ENCODE peak calls at places on chromosomes 11 and 22, in six cellular contexts. One of them, this sample, is unnamed.
A peak's percentile ranks its signal among the peaks of the same experiment; 100 is the strongest.

GRCh38 chr11:11468919-11469318 is 115.9 kb upstream of the CSNK2A3 start:
- DNase-seq in endothelial cell of umbilical vein: no peak
- DNase-seq in A549: no peak
- DNase-seq in HepG2: no peak
- DNase-seq in K562: no peak
- DNase-seq in GM12878: no peak
- DNase-seq in this sample: no peak

GRCh38 chr11:65849366-65849765 is 8.6 kb downstream of the CFL1 start:
- DNase-seq in endothelial cell of umbilical vein: no peak
- DNase-seq in A549: no peak
- DNase-seq in HepG2: no peak
- DNase-seq in K562: no peak
- DNase-seq in GM12878: no peak
- DNase-seq in this sample: no peak

GRCh38 chr22:28034760-28035401 is 115.8 kb upstream of the PITPNB start:
- DNase-seq in endothelial cell of umbilical vein: peak; percentile 86
- DNase-seq in A549: no peak
- DNase-seq in HepG2: no peak
- DNase-seq in K562: peak; percentile 15
- DNase-seq in GM12878: no peak
- DNase-seq in this sample: no peak

GRCh38 chr11:16739326-16739875 is 954 bp downstream of the C11orf58 start:
- DNase-seq in endothelial cell of umbilical vein: peak; percentile 44
- DNase-seq in A549: peak; percentile 25
- DNase-seq in HepG2: no peak
- DNase-seq in K562: no peak
- DNase-seq in GM12878: no peak
- DNase-seq in this sample: peak; percentile 13

GRCh38 chr11:69907611-69908010 is 88.4 kb upstream of the FGF3 start:
- DNase-seq in endothelial cell of umbilical vein: no peak
- DNase-seq in A549: no peak
- DNase-seq in HepG2: no peak
- DNase-seq in K562: no peak
- DNase-seq in GM12878: no peak
- DNase-seq in this sample: no peak

GRCh38 chr22:46063861-46064235 is 86.5 kb upstream of the PPARA start:
- DNase-seq in endothelial cell of umbilical vein: no peak
- DNase-seq in A549: no peak
- DNase-seq in HepG2: no peak
- DNase-seq in K562: no peak
- DNase-seq in GM12878: no peak
- DNase-seq in this sample: no peak

GRCh38 chr11:61279934-61280656 is 15.0 kb downstream of the VWCE start:
- DNase-seq in endothelial cell of umbilical vein: no peak
- DNase-seq in A549: no peak
- DNase-seq in HepG2: no peak
- DNase-seq in K562: no peak
- DNase-seq in GM12878: no peak
- DNase-seq in this sample: peak; percentile 23

GRCh38 chr11:121611242-121611641 is 158.5 kb upstream of the SORL1-AS1 start:
- DNase-seq in endothelial cell of umbilical vein: no peak
- DNase-seq in A549: no peak
- DNase-seq in HepG2: no peak
- DNase-seq in K562: no peak
- DNase-seq in GM12878: no peak
- DNase-seq in this sample: no peak

GRCh38 chr22:49039625-49040024 is 788.0 kb downstream of the BRD1 start:
- DNase-seq in endothelial cell of umbilical vein: no peak
- DNase-seq in A549: no peak
- DNase-seq in HepG2: peak; percentile 31
- DNase-seq in K562: no peak
- DNase-seq in GM12878: no peak
- DNase-seq in this sample: no peak

GRCh38 chr11:20311444-20311843 is 52.1 kb upstream of the HTATIP2 start:
- DNase-seq in endothelial cell of umbilical vein: no peak
- DNase-seq in A549: no peak
- DNase-seq in HepG2: no peak
- DNase-seq in K562: no peak
- DNase-seq in GM12878: no peak
- DNase-seq in this sample: no peak

GRCh38 chr11:38384568-38384967 is 1786.5 kb upstream of the RAG2 start:
- DNase-seq in endothelial cell of umbilical vein: no peak
- DNase-seq in A549: no peak
- DNase-seq in HepG2: no peak
- DNase-seq in K562: no peak
- DNase-seq in GM12878: no peak
- DNase-seq in this sample: no peak

GRCh38 chr11:91790873-91791468 is 433.6 kb upstream of the FAT3 start:
- DNase-seq in endothelial cell of umbilical vein: no peak
- DNase-seq in A549: no peak
- DNase-seq in HepG2: no peak
- DNase-seq in K562: no peak
- DNase-seq in GM12878: no peak
- DNase-seq in this sample: no peak

GRCh38 chr11:4495986-4496385 is 13.5 kb downstream of the OR52K1 start:
- DNase-seq in endothelial cell of umbilical vein: no peak
- DNase-seq in A549: no peak
- DNase-seq in HepG2: no peak
- DNase-seq in K562: no peak
- DNase-seq in GM12878: no peak
- DNase-seq in this sample: no peak

GRCh38 chr11:44568706-44569473 is 3.4 kb downstream of the CD82 start:
- DNase-seq in endothelial cell of umbilical vein: peak; percentile 94
- DNase-seq in A549: peak; percentile 75
- DNase-seq in HepG2: no peak
- DNase-seq in K562: peak; percentile 21
- DNase-seq in GM12878: peak; percentile 63
- DNase-seq in this sample: peak; percentile 96

GRCh38 chr22:45105281-45105700 is 58.4 kb upstream of the NUP50 start:
- DNase-seq in endothelial cell of umbilical vein: no peak
- DNase-seq in A549: no peak
- DNase-seq in HepG2: peak; percentile 35
- DNase-seq in K562: no peak
- DNase-seq in GM12878: no peak
- DNase-seq in this sample: no peak

GRCh38 chr22:36901411-36902142 is 11.9 kb upstream of the CSF2RB start:
- DNase-seq in endothelial cell of umbilical vein: no peak
- DNase-seq in A549: no peak
- DNase-seq in HepG2: no peak
- DNase-seq in K562: peak; percentile 18
- DNase-seq in GM12878: peak; percentile 90
- DNase-seq in this sample: no peak

GRCh38 chr11:23574149-23574548 is 713.9 kb upstream of the CCDC179 start:
- DNase-seq in endothelial cell of umbilical vein: no peak
- DNase-seq in A549: no peak
- DNase-seq in HepG2: no peak
- DNase-seq in K562: no peak
- DNase-seq in GM12878: no peak
- DNase-seq in this sample: no peak

GRCh38 chr22:11360632-11361031 is 4167.4 kb upstream of the OR11H1 start:
- DNase-seq in endothelial cell of umbilical vein: no peak
- DNase-seq in A549: no peak
- DNase-seq in HepG2: no peak
- DNase-seq in K562: no peak
- DNase-seq in GM12878: no peak
- DNase-seq in this sample: no peak

GRCh38 chr11:107203656-107204055 is 185.4 kb upstream of the GUCY1A2 start:
- DNase-seq in endothelial cell of umbilical vein: no peak
- DNase-seq in A549: no peak
- DNase-seq in HepG2: no peak
- DNase-seq in K562: no peak
- DNase-seq in GM12878: no peak
- DNase-seq in this sample: no peak

GRCh38 chr11:119470316-119471266 is 47.6 kb upstream of the THY1 start:
- DNase-seq in endothelial cell of umbilical vein: no peak
- DNase-seq in A549: no peak
- DNase-seq in HepG2: no peak
- DNase-seq in K562: no peak
- DNase-seq in GM12878: no peak
- DNase-seq in this sample: no peak

GRCh38 chr11:57324154-57324885 is 432 bp downstream of the TNKS1BP1 start:
- DNase-seq in endothelial cell of umbilical vein: peak; percentile 51
- DNase-seq in A549: peak; percentile 60
- DNase-seq in HepG2: no peak
- DNase-seq in K562: peak; percentile 79
- DNase-seq in GM12878: no peak
- DNase-seq in this sample: peak; percentile 61

GRCh38 chr22:47448231-47449035 is 686.0 kb downstream of the TBC1D22A start:
- DNase-seq in endothelial cell of umbilical vein: no peak
- DNase-seq in A549: no peak
- DNase-seq in HepG2: no peak
- DNase-seq in K562: no peak
- DNase-seq in GM12878: no peak
- DNase-seq in this sample: no peak
- TF ChIP-seq MAX in endothelial cell of umbilical vein: no peak
- TF ChIP-seq MAX in A549: no peak
- TF ChIP-seq MAX in HepG2: no peak
- TF ChIP-seq MAX in K562: no peak
- TF ChIP-seq MAX in GM12878: no peak
- TF ChIP-seq MAX in this sample: no peak

DNA sequence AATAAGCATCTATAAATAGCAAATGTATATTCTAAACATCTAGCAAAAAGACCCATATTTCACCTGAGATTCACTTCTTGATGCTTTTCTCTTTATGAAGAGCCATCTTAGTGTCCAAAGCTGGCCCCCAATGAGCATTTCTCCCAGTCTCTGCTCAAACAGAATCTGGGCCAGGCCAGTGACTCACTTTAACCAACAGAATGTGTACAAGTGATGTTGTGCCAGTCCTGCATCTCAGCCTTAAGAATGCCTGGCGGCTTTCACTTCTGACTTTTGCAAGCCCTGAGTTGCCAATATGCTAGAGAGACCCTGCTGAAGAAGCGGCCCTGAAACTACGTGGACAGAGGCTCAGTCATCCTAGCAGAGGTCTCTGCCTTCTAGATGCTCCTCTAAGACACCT is 6.9 kb upstream of the COPB1 start:
- DNase-seq in endothelial cell of umbilical vein: no peak
- DNase-seq in A549: no peak
- DNase-seq in HepG2: no peak
- DNase-seq in K562: no peak
- DNase-seq in GM12878: no peak
- DNase-seq in this sample: no peak
- TF ChIP-seq MYC in endothelial cell of umbilical vein: no peak
- TF ChIP-seq MYC in A549: no peak
- TF ChIP-seq MYC in HepG2: no peak
- TF ChIP-seq MYC in K562: no peak
- TF ChIP-seq MYC in GM12878: no peak
- TF ChIP-seq MYC in this sample: no peak

DNA sequence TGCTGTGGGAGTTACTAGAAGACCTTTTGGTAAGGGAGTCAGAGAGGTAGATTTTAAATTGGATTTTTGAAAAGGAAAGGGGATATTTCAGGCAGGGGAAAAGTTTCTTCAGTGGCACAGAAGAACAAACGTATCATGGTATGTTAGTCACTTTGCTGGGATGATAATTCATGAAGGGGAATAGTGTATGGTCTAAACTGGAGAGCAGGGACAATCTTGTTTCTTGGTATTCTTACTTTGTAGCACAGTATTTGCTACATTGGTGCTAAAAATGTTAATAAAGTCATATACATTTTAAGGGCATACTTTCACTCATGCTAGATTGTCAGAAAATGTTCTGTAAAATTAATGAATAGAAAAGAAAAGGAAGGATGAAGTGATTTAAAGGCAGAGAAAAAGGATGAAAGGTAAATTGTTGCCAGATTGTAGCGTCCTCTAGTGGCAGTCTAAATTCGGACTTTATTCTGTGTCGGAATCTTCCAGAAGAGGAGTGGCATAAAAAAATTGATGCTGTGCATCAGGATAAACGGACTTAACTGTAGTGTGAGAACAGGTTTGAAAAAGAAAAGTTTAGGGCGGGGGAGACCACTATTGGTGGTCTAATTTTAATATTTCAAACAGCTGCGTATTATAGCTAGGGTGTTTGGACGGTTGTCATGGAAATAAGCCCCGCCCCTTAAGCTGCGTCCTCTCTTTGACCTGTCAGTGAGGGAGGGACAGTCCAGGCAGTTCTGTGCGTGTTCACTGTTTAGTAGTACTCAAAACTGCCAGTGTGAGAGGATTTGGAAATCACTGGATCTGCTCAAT is at the start of gene BCO2:
- DNase-seq in endothelial cell of umbilical vein: peak; percentile 82
- DNase-seq in A549: peak; percentile 51
- DNase-seq in HepG2: peak; percentile 70
- DNase-seq in K562: peak; percentile 64
- DNase-seq in GM12878: no peak
- DNase-seq in this sample: peak; percentile 51
- H3K4me3 ChIP-seq in endothelial cell of umbilical vein: peak within 1 kb of the TSS; percentile 68
- H3K4me3 ChIP-seq in A549: peak within 1 kb of the TSS; percentile 46
- H3K4me3 ChIP-seq in HepG2: no peak within 1 kb of the TSS
- H3K4me3 ChIP-seq in K562: no peak within 1 kb of the TSS
- H3K4me3 ChIP-seq in GM12878: no peak within 1 kb of the TSS
- H3K4me3 ChIP-seq in this sample: no peak within 1 kb of the TSS

DNA sequence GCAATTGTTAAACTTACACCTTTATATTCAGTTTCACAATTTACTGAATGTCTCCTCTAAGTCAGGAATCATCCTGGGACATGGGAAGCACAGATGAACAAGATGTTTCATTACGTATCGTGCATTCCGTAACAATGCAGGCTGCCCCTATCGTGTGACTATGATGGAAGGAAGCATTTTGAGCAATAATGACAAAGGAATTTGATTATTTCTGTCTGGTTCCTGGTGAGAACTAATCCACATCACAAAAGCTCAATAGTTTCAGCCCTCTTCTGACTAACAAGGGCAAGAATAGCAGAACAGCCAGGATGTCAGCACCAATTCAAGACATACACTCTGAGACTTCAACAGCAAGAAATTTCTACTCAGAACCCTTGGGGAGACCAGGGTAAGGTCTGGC is 14.5 kb downstream of the PISD start:
- DNase-seq in endothelial cell of umbilical vein: peak; percentile 71
- DNase-seq in A549: no peak
- DNase-seq in HepG2: no peak
- DNase-seq in K562: no peak
- DNase-seq in GM12878: no peak
- DNase-seq in this sample: no peak
- TF ChIP-seq MAX in endothelial cell of umbilical vein: no peak
- TF ChIP-seq MAX in A549: no peak
- TF ChIP-seq MAX in HepG2: no peak
- TF ChIP-seq MAX in K562: no peak
- TF ChIP-seq MAX in GM12878: no peak
- TF ChIP-seq MAX in this sample: no peak